ENCODE peak calls at places on chromosomes 4 and X, in six cellular contexts. E is H1, W is BE2C, V is sigmoid colon, B is heart right ventricle, M is neuronal stem cell. D is an unnamed sample.

GRCh38 chr4:52904421-52904820 is 42.3 kb downstream of the RASL11B start:
- DNase-seq in E (no peak), V (no peak), B (no peak), W (no peak), M (no peak), D (no peak)

GRCh38 chr4:133402616-133403015 is 253.5 kb downstream of the PCDH10 start:
- DNase-seq in B (no peak), V (no peak), M (no peak), E (no peak), W (no peak), D (no peak)

GRCh38 chr4:100841911-100842310 is 324.1 kb upstream of the EMCN start:
- DNase-seq in W (no peak), V (no peak), B (no peak), E (no peak), M (no peak), D (no peak)

GRCh38 chr4:93719552-93719951 is 109.0 kb upstream of the ATOH1 start:
- DNase-seq in V (no peak), E (no peak), W (no peak), M (no peak), B (no peak), D (no peak)

GRCh38 chrX:118226060-118226428 is 109.4 kb upstream of the KLHL13 start:
- DNase-seq in V (no peak), M (no peak), B (no peak), E (no peak), W (no peak), D (peak; percentile 54)

GRCh38 chr4:123444298-123444731 is 47.7 kb downstream of the SPRY1 start:
- DNase-seq in W (no peak), E (peak; percentile 43), V (no peak), B (peak; percentile 30), M (peak; percentile 89), D (peak; percentile 94)

GRCh38 chr4:6776920-6777635 is 5.4 kb upstream of the KIAA0232 start:
- DNase-seq in W (no peak), M (no peak), B (no peak), V (no peak), E (no peak), D (no peak)

GRCh38 chrX:100410083-100410590 is at the start of gene PCDH19:
- DNase-seq in V (peak; percentile 65), M (no peak), B (peak; percentile 60), E (no peak), W (peak; percentile 77), D (peak; percentile 24)

GRCh38 chr4:138573246-138573645 is 331.1 kb upstream of the SLC7A11 start:
- DNase-seq in B (no peak), W (no peak), M (no peak), E (no peak), V (no peak), D (no peak)

GRCh38 chr4:138572007-138572406 is 329.9 kb upstream of the SLC7A11 start:
- DNase-seq in M (no peak), B (no peak), W (no peak), E (no peak), V (no peak), D (no peak)

GRCh38 chr4:138579146-138579545 is 337.0 kb upstream of the SLC7A11 start:
- DNase-seq in V (no peak), B (no peak), E (no peak), W (no peak), M (no peak), D (no peak)

GRCh38 chr4:138576684-138577083 is 334.5 kb upstream of the SLC7A11 start:
- DNase-seq in V (no peak), W (no peak), E (no peak), M (no peak), B (no peak), D (no peak)

DNA sequence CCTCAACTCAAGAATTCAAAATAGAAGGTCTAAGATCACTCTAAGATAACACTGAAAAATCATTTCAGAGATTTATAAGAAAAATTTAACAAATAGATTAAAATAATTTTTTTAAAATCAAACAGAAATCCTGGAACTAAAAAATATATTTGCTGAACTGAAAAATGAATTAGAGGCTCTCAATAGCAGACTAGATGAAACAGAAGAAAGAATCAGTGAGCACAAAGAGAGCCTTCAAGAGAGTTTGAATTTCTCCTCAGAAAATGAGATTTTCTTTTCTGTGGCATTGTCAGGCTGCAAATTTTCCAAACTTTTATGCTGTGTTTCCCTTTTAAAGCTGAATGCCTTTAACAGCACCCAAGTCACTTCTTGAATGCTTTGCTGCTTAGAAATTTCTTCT is 335.0 kb upstream of the SLC7A11 start:
- DNase-seq in M (no peak), E (no peak), B (no peak), V (no peak), W (no peak), D (no peak)
- H3K9me3 ChIP-seq in M (no peaks in the 10 kb centered on the region), E (peaks cover under 1% of the 10 kb centered on the region), B (peaks cover 35% of the 10 kb centered on the region), V (peaks cover 11% of the 10 kb centered on the region), W (no peaks in the 10 kb centered on the region), D (peaks cover 20% of the 10 kb centered on the region)

GRCh38 chr4:184671101-184671500 is 21.6 kb downstream of the PRIMPOL start:
- DNase-seq in E (no peak), W (no peak), V (no peak), M (no peak), B (no peak), D (no peak)

GRCh38 chr4:184674011-184674410 is 24.5 kb downstream of the PRIMPOL start:
- DNase-seq in V (no peak), E (no peak), B (no peak), M (no peak), W (no peak), D (no peak)

GRCh38 chr4:184680698-184681097 is 31.2 kb downstream of the PRIMPOL start:
- DNase-seq in W (no peak), M (no peak), V (no peak), B (no peak), E (no peak), D (no peak)

GRCh38 chr4:184675018-184675417 is 25.5 kb downstream of the PRIMPOL start:
- DNase-seq in E (no peak), B (no peak), M (no peak), W (no peak), V (no peak), D (no peak)

DNA sequence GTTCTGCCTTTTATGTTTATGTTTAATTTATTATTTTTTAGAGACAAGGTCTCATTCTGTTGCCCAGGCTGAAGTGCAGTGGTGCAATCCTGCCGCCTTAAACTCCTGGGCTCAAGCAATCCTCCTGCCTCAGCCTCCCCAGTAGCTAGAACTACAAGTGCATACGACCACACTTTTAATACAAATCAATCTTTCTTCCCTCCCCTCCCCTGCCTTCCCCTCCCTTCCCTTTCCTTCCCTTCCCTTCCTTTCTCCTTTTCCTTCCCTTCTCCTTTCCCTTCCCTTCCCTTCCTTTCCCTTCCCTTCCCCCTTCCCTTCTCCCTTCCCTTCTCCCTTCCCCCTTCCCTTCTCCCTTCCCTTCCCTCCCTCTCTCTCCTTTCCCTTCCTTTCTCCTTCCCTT is 26.6 kb downstream of the PRIMPOL start:
- DNase-seq in E (no peak), W (no peak), B (no peak), V (no peak), M (no peak), D (no peak)
- H3K9me3 ChIP-seq in E (no peaks in the 10 kb centered on the region), W (no peaks in the 10 kb centered on the region), B (no peaks in the 10 kb centered on the region), V (no peaks in the 10 kb centered on the region), M (peaks cover 2% of the 10 kb centered on the region), D (no peaks in the 10 kb centered on the region)

GRCh38 chr4:762211-763190 is 56.9 kb downstream of the PCGF3 start:
- DNase-seq in W (no peak), V (no peak), M (no peak), B (no peak), E (no peak), D (no peak)

GRCh38 chr4:761739-762138 is 56.1 kb downstream of the PCGF3 start:
- DNase-seq in W (no peak), V (no peak), M (no peak), B (no peak), E (no peak), D (no peak)

GRCh38 chr4:761086-761485 is 55.5 kb downstream of the PCGF3 start:
- DNase-seq in M (no peak), B (no peak), E (no peak), W (no peak), V (no peak), D (no peak)

GRCh38 chr4:763191-763810 is 57.7 kb downstream of the PCGF3 start:
- DNase-seq in V (no peak), E (no peak), W (no peak), M (no peak), B (no peak), D (no peak)

DNA sequence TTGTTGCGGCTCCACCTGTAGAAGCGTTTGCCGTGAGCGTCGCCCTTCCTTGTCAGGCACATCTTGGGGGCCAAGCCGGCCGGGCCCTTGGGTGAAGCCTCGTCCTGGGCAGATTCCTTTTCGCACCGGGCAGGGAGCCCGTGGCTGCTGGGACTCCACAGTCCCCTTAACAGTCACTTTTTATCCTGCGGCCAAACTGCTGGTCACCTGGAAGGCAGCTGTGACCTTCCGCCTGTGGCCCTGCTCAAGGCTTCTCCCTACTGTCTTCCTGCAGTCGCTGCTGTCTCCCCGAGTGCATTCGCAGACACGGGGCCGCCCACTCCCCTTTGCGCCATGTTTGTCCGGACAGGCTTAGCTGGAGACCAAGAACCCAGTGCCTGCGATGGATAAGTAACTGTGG is 55.0 kb downstream of the PCGF3 start:
- DNase-seq in E (no peak), B (no peak), M (no peak), W (no peak), V (no peak), D (no peak)
- H3K9me3 ChIP-seq in E (peaks cover 6% of the 10 kb centered on the region), B (no peaks in the 10 kb centered on the region), M (peaks cover 47% of the 10 kb centered on the region), W (peaks cover 5% of the 10 kb centered on the region), V (no peaks in the 10 kb centered on the region), D (peaks cover 3% of the 10 kb centered on the region)

DNA sequence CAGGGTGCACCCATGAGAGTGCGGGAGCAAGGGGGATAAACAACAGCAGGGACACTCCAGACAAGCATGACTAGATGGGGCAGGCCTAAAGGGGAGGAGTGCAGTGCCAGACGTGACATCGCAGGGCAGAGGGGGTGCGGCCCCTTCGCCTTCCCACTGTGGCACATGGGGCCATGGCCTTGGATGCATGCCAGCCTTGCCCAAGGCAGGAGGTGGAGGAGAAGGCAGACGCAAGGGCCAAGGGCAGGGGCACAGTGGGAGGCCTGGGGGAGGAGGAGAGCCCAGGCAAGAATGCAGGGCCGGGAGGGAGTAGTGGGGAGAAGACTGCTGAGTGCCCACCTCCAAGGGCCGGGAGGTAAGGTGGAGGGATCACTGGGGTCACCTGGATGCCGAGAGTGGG is 21.6 kb downstream of the PNMA6E start:
- DNase-seq in B (no peak), E (no peak), W (peak; percentile 39), M (no peak), V (no peak), D (no peak)
- H3K9me3 ChIP-seq in B (no peaks in the 10 kb centered on the region), E (peaks cover 5% of the 10 kb centered on the region), W (no peaks in the 10 kb centered on the region), M (peaks cover 3% of the 10 kb centered on the region), V (no peaks in the 10 kb centered on the region), D (no peaks in the 10 kb centered on the region)

DNA sequence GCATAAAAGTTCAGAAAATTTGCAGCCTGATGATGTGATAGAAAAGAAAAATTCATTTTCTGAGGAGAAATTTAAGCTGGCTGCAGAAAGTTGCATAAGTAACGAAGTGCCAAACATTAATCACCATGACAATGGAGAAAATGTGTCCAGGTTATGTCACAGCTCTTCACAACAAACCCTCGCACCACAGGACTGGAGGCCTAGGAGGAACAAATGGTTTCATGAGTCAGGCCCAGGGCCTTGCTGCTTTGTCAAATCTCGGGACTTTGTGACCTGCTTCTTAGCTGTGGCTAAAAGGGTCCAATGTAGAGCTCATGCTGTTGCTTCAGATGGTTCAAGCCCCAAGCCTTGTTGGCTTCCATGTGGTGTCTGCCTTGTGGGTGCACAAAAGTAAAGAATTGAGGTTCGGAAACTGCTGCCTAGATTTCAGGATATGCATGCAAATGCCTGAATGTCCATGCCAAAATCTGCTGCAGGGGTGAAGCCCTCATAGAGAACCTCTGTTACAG is 527.4 kb downstream of the SH3BGRL start:
- DNase-seq in V (no peak), E (no peak), M (no peak), B (no peak), W (no peak), D (no peak)
- H3K9me3 ChIP-seq in V (no peaks in the 10 kb centered on the region), E (peaks cover 13% of the 10 kb centered on the region), M (no peaks in the 10 kb centered on the region), B (peaks cover 11% of the 10 kb centered on the region), W (no peaks in the 10 kb centered on the region), D (no peaks in the 10 kb centered on the region)

D was measured in SJCRH30.